ENCODE peak calls at places on chromosomes 6 and 20, in eight cellular contexts. H is MM.1S; G is GM23338; A is CD8-positive, alpha-beta T cell; Y is OCI-LY7; C is pancreas; U is heart right ventricle; M is WERI-Rb-1. T is an unnamed sample.

GRCh38 chr20:51208162-51208561 is 185.3 kb upstream of the KCNG1 start:
- DNase-seq in C (no peak), G (no peak), A (no peak), U (no peak), M (no peak), Y (no peak), H (peak; percentile 68), T (no peak)

GRCh38 chr6:162344301-162344700 is 383.3 kb downstream of the PRKN start:
- DNase-seq in G (no peak), C (no peak), Y (no peak), U (no peak), A (no peak), M (no peak), H (no peak), T (no peak)

GRCh38 chr6:10586302-10586701 is 65.2 kb downstream of the GCNT2 start:
- DNase-seq in U (no peak), G (peak; percentile 72), A (no peak), H (no peak), C (no peak), M (no peak), Y (no peak), T (no peak)

GRCh38 chr20:13649548-13649947 is 10.8 kb upstream of the TASP1 start:
- DNase-seq in Y (no peak), C (no peak), U (peak; percentile 57), G (peak; percentile 41), M (no peak), A (no peak), H (no peak), T (no peak)

GRCh38 chr6:70394518-70395300 is 18.6 kb upstream of the FAM135A start:
- DNase-seq in H (no peak), A (no peak), G (peak; percentile 27), U (no peak), Y (no peak), C (peak; percentile 64), M (no peak), T (no peak)

GRCh38 chr6:167669870-167670802 is 156.6 kb upstream of the AFDN start:
- DNase-seq in C (no peak), G (no peak), M (no peak), H (no peak), A (no peak), Y (no peak), U (peak; percentile 30), T (no peak)

GRCh38 chr6:33798343-33798848 is 5.4 kb downstream of the MLN start:
- DNase-seq in H (no peak), Y (no peak), U (no peak), M (no peak), C (no peak), A (no peak), G (no peak), T (no peak)

GRCh38 chr20:63736893-63737689 is 627 bp downstream of the LIME1 start:
- DNase-seq in M (no peak), C (peak; percentile 64), G (no peak), Y (peak; percentile 63), A (peak; percentile 47), U (no peak), H (peak; percentile 62), T (no peak)

GRCh38 chr6:41358503-41358902 is 23.1 kb downstream of the NCR2 start:
- DNase-seq in C (no peak), U (no peak), Y (no peak), A (no peak), H (no peak), M (no peak), G (no peak), T (no peak)

GRCh38 chr6:120587381-120587780 is 746.9 kb downstream of the TBC1D32 start:
- DNase-seq in Y (no peak), A (no peak), G (no peak), M (no peak), H (no peak), U (no peak), C (no peak), T (no peak)

GRCh38 chr6:95413789-95414188 is 163.5 kb upstream of the MANEA start:
- DNase-seq in M (no peak), A (no peak), Y (no peak), G (peak; percentile 52), H (no peak), C (no peak), U (no peak), T (no peak)

GRCh38 chr6:101926149-101926925 is 532.8 kb downstream of the GRIK2 start:
- DNase-seq in G (no peak), U (no peak), M (no peak), C (no peak), H (no peak), Y (no peak), A (no peak), T (no peak)

GRCh38 chr6:136658711-136659110 is 108.5 kb upstream of the MAP7 start:
- DNase-seq in G (no peak), H (no peak), A (no peak), U (no peak), Y (no peak), C (no peak), M (no peak), T (no peak)

GRCh38 chr20:62627901-62628612 is 14.2 kb upstream of the SLCO4A1 start:
- DNase-seq in C (no peak), H (no peak), A (no peak), U (no peak), G (no peak), M (no peak), Y (peak; percentile 86), T (no peak)

GRCh38 chr20:57672164-57672563 is 37.7 kb downstream of the PMEPA1 start:
- DNase-seq in A (no peak), Y (no peak), G (no peak), C (no peak), M (no peak), U (peak; percentile 70), H (no peak), T (no peak)

GRCh38 chr6:25774120-25774730 is 19.7 kb downstream of the SLC17A4 start:
- DNase-seq in Y (no peak), G (no peak), M (peak; percentile 69), H (no peak), C (no peak), A (no peak), U (no peak), T (no peak)

GRCh38 chr6:169862464-169863148 is 111.2 kb downstream of the ERMARD start:
- DNase-seq in A (no peak), H (no peak), M (no peak), G (no peak), C (no peak), U (no peak), Y (no peak), T (no peak)

GRCh38 chr20:21234816-21235215 is 68.3 kb upstream of the XRN2 start:
- DNase-seq in A (no peak), Y (no peak), H (no peak), G (peak; percentile 23), U (no peak), M (no peak), C (no peak), T (peak; percentile 66)

GRCh38 chr6:34374112-34374907 is 18.2 kb downstream of the NUDT3 start:
- DNase-seq in M (no peak), U (no peak), G (no peak), Y (peak; percentile 17), H (no peak), A (no peak), C (no peak), T (no peak)

GRCh38 chr6:88107241-88107640 is 58.9 kb downstream of the CNR1 start:
- DNase-seq in A (no peak), H (no peak), Y (no peak), C (no peak), M (no peak), U (no peak), G (no peak), T (no peak)

GRCh38 chr6:34120953-34121675 is 24.8 kb downstream of the GRM4 start:
- DNase-seq in H (no peak), C (no peak), U (no peak), A (no peak), Y (no peak), G (no peak), M (peak; percentile 81), T (no peak)

GRCh38 chr20:12028771-12029170 is 111.1 kb downstream of the BTBD3 start:
- DNase-seq in U (no peak), A (no peak), G (no peak), H (no peak), C (no peak), M (no peak), Y (no peak), T (no peak)
- H3K27ac ChIP-seq in U (no peak overlapping the region), A (no peak overlapping the region), G (no peak overlapping the region), H (no peak overlapping the region), C (no peak overlapping the region), M (no peak overlapping the region), Y (no peak overlapping the region), T (no peak overlapping the region)

DNA sequence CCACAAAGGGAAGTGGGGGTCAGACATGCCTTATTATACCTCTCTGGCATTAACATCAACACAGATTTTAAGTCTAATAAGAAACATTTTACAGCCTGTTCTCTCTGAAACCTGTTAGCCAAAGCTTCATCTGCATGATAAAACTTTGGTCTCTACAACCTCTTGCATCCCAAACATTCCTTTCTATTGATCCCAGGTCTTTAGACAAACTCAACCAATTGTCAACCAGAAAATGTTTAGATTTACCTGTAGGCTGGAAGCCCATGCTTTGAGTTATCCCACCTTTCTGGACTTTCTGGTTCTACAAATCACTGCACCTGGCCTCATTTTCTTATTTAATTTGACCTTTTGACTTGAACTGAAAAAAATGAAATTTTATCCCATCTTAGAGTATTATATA is 20.8 kb downstream of the MCM8 start:
- DNase-seq in A (no peak), H (no peak), Y (no peak), U (no peak), C (no peak), M (no peak), G (peak; percentile 72), T (no peak)
- H3K4me3 ChIP-seq in A (no peak overlapping the region), H (no peak overlapping the region), Y (no peak overlapping the region), U (no peak overlapping the region), C (no peak overlapping the region), M (no peak overlapping the region), G (no peak overlapping the region), T (no peak overlapping the region)

DNA sequence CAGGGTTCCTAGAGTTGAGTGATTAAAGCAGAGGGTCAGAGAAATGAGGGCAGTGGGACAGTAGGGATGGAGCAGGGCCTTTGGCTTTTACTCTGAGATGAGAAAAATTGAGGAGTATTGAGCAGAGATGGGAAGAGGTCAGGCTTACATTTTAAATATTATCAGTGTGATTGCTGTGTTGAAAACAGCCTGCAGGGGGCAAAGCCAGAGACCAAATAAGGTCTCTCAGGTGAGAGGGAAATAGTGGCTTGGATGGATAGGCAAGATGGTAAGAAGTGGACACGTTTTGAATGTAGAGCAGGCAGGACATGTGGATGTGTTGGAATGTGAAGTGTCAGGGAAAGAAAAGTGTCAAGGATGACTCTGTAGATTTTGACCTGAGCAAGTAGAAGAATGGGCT is 105.0 kb upstream of the MAP3K7 start:
- DNase-seq in M (no peak), U (no peak), H (no peak), C (no peak), Y (peak; percentile 4), G (peak; percentile 59), A (no peak), T (no peak)
- TF ChIP-seq CTCF in M (peak; percentile 30), U (no peak), H (peak; percentile 24), C (no peak), Y (peak; percentile 67), G (peak; percentile 63), A (no peak), T (no peak)

GRCh38 chr20:33554914-33555420 is 65.1 kb downstream of the CBFA2T2 start:
- DNase-seq in U (peak; percentile 16), M (no peak), A (peak; percentile 3), G (peak; percentile 84), H (peak; percentile 98), Y (peak; percentile 91), C (no peak), T (no peak)
- H3K27ac ChIP-seq in U (no peak overlapping the region), M (no peak overlapping the region), A (peak overlapping the region; percentile 62), G (peak overlapping the region; percentile 0), H (peak overlapping the region; percentile 99), Y (peak overlapping the region; percentile 89), C (no peak overlapping the region), T (no peak overlapping the region)